ENCODE peak calls at places on chromosome 1, in four cellular contexts. One of them, this sample, is unnamed.
A peak's percentile ranks its signal among the peaks of the same experiment; 100 is the strongest.

GRCh38 chr1:169557131-169557530 is 29.1 kb downstream of the F5 start:
- DNase-seq in activated naive CD4-positive, alpha-beta T cell: no peak
- DNase-seq in cardiac muscle cell: no peak
- DNase-seq in ureter: no peak
- DNase-seq in this sample: no peak

GRCh38 chr1:101239095-101240040 is 2.5 kb downstream of the S1PR1 start:
- DNase-seq in ureter: no peak
- DNase-seq in cardiac muscle cell: no peak
- DNase-seq in activated naive CD4-positive, alpha-beta T cell: peak; percentile 19
- DNase-seq in this sample: peak; percentile 43

GRCh38 chr1:36482724-36483388 is at the start of gene CSF3R:
- DNase-seq in cardiac muscle cell: no peak
- DNase-seq in activated naive CD4-positive, alpha-beta T cell: no peak
- DNase-seq in ureter: no peak
- DNase-seq in this sample: no peak

GRCh38 chr1:63322944-63323865 is 838 bp downstream of the FOXD3 start:
- DNase-seq in cardiac muscle cell: no peak
- DNase-seq in activated naive CD4-positive, alpha-beta T cell: no peak
- DNase-seq in ureter: no peak
- DNase-seq in this sample: peak; percentile 26

GRCh38 chr1:217181205-217181746 is 449.6 kb downstream of the GPATCH2 start:
- DNase-seq in ureter: no peak
- DNase-seq in activated naive CD4-positive, alpha-beta T cell: no peak
- DNase-seq in cardiac muscle cell: no peak
- DNase-seq in this sample: no peak

GRCh38 chr1:208654241-208654640 is 410.1 kb upstream of the PLXNA2 start:
- DNase-seq in cardiac muscle cell: peak; percentile 21
- DNase-seq in activated naive CD4-positive, alpha-beta T cell: no peak
- DNase-seq in ureter: no peak
- DNase-seq in this sample: peak; percentile 51

GRCh38 chr1:212566522-212567479 is 41.8 kb upstream of the ATF3 start:
- DNase-seq in cardiac muscle cell: peak; percentile 69
- DNase-seq in ureter: no peak
- DNase-seq in activated naive CD4-positive, alpha-beta T cell: no peak
- DNase-seq in this sample: peak; percentile 94

GRCh38 chr1:228374711-228375577 is 31.7 kb downstream of the TRIM11 start:
- DNase-seq in activated naive CD4-positive, alpha-beta T cell: no peak
- DNase-seq in ureter: peak; percentile 93
- DNase-seq in cardiac muscle cell: peak; percentile 99
- DNase-seq in this sample: no peak

GRCh38 chr1:167064622-167065021 is 25.6 kb downstream of the GPA33 start:
- DNase-seq in cardiac muscle cell: no peak
- DNase-seq in activated naive CD4-positive, alpha-beta T cell: no peak
- DNase-seq in ureter: no peak
- DNase-seq in this sample: no peak

GRCh38 chr1:53704804-53705445 is 34.0 kb downstream of the GLIS1 start:
- DNase-seq in ureter: no peak
- DNase-seq in activated naive CD4-positive, alpha-beta T cell: no peak
- DNase-seq in cardiac muscle cell: no peak
- DNase-seq in this sample: no peak

GRCh38 chr1:11690669-11691301 is 725 bp upstream of the DRAXIN start:
- DNase-seq in ureter: no peak
- DNase-seq in activated naive CD4-positive, alpha-beta T cell: no peak
- DNase-seq in cardiac muscle cell: no peak
- DNase-seq in this sample: no peak

GRCh38 chr1:116697892-116698595 is 30.5 kb upstream of the IGSF3 start:
- DNase-seq in cardiac muscle cell: no peak
- DNase-seq in activated naive CD4-positive, alpha-beta T cell: no peak
- DNase-seq in ureter: no peak
- DNase-seq in this sample: no peak

GRCh38 chr1:212475151-212475550 is 42.4 kb downstream of the NENF start:
- DNase-seq in cardiac muscle cell: no peak
- DNase-seq in activated naive CD4-positive, alpha-beta T cell: no peak
- DNase-seq in ureter: no peak
- DNase-seq in this sample: no peak

GRCh38 chr1:31562707-31563360 is 13.5 kb upstream of the TINAGL1 start:
- DNase-seq in activated naive CD4-positive, alpha-beta T cell: no peak
- DNase-seq in cardiac muscle cell: no peak
- DNase-seq in ureter: no peak
- DNase-seq in this sample: no peak

GRCh38 chr1:209076688-209077087 is 506.8 kb upstream of the CAMK1G start:
- DNase-seq in cardiac muscle cell: peak; percentile 1
- DNase-seq in ureter: no peak
- DNase-seq in activated naive CD4-positive, alpha-beta T cell: no peak
- DNase-seq in this sample: peak; percentile 73

GRCh38 chr1:78691995-78692747 is 42.5 kb downstream of the IFI44 start:
- DNase-seq in cardiac muscle cell: no peak
- DNase-seq in activated naive CD4-positive, alpha-beta T cell: no peak
- DNase-seq in ureter: no peak
- DNase-seq in this sample: no peak